ENCODE peak calls at places on chromosomes 16 and 17, in four cellular contexts. G is psoas muscle, S is right atrium auricular region, D is transverse colon. P is an unnamed sample.

GRCh38 chr17:34484193-34484733 is 95.1 kb upstream of the TMEM132E start:
- DNase-seq in G (no peak), S (no peak), D (no peak), P (no peak)

GRCh38 chr16:58085584-58086251 is 43.5 kb downstream of the CFAP20 start:
- DNase-seq in G (no peak), S (no peak), D (no peak), P (no peak)

GRCh38 chr16:4373909-4374742 is 2.5 kb downstream of the VASN start:
- DNase-seq in G (peak; percentile 85), S (peak; percentile 89), D (peak; percentile 64), P (peak; percentile 82)

GRCh38 chr16:2428051-2428786 is 1.0 kb upstream of the CCNF start:
- DNase-seq in G (no peak), S (no peak), D (peak; percentile 58), P (peak; percentile 70)

GRCh38 chr17:6654816-6655731 is 3.5 kb downstream of the C17orf100 start:
- DNase-seq in G (no peak), S (no peak), D (peak; percentile 58), P (no peak)

GRCh38 chr17:80228477-80228876 is 8.2 kb downstream of the SLC26A11 start:
- DNase-seq in G (peak; percentile 28), S (no peak), D (no peak), P (no peak)

GRCh38 chr16:47366228-47366627 is 94.6 kb downstream of the ITFG1 start:
- DNase-seq in G (no peak), S (no peak), D (no peak), P (no peak)

GRCh38 chr17:22278302-22279275 is 586.3 kb downstream of the KCNJ18 start:
- DNase-seq in G (no peak), S (peak; percentile 49), D (no peak), P (no peak)

GRCh38 chr16:85326113-85326793 is 214.0 kb upstream of the CIBAR2 start:
- DNase-seq in G (no peak), S (no peak), D (no peak), P (no peak)

GRCh38 chr17:3740611-3741073 is 16.9 kb downstream of the HASPIN start:
- DNase-seq in G (no peak), S (no peak), D (peak; percentile 28), P (no peak)

GRCh38 chr16:7313170-7313569 is 19.5 kb upstream of the RBFOX1 start:
- DNase-seq in G (no peak), S (no peak), D (no peak), P (no peak)

GRCh38 chr16:11361751-11362742 is 16.8 kb downstream of the RMI2 start:
- DNase-seq in G (no peak), S (no peak), D (no peak), P (no peak)

GRCh38 chr16:77896357-77896972 is 108.1 kb downstream of the VAT1L start:
- DNase-seq in G (no peak), S (no peak), D (no peak), P (no peak)

GRCh38 chr16:89354325-89354724 is 136.0 kb downstream of the ANKRD11 start:
- DNase-seq in G (peak; percentile 80), S (no peak), D (no peak), P (no peak)

GRCh38 chr16:21720533-21720932 is 56.8 kb downstream of the OTOA start:
- DNase-seq in G (no peak), S (no peak), D (no peak), P (no peak)

GRCh38 chr16:67733734-67734470 is 14.8 kb upstream of the GFOD2 start:
- DNase-seq in G (no peak), S (no peak), D (no peak), P (no peak)

GRCh38 chr16:2757344-2757743 is 4.9 kb downstream of the SRRM2 start:
- DNase-seq in G (no peak), S (no peak), D (no peak), P (no peak)

GRCh38 chr16:15576960-15577958 is 65.7 kb downstream of the MARF1 start:
- DNase-seq in G (no peak), S (no peak), D (peak; percentile 91), P (no peak)

GRCh38 chr17:7440823-7441174 is 1.5 kb downstream of the FGF11 start:
- DNase-seq in G (peak; percentile 88), S (no peak), D (peak; percentile 28), P (no peak)

GRCh38 chr17:64332502-64332901 is 58.2 kb downstream of the PECAM1 start:
- DNase-seq in G (no peak), S (no peak), D (no peak), P (no peak)

GRCh38 chr17:29078183-29079045 is 35.5 kb downstream of the PIPOX start:
- DNase-seq in G (no peak), S (no peak), D (no peak), P (no peak)

DNA sequence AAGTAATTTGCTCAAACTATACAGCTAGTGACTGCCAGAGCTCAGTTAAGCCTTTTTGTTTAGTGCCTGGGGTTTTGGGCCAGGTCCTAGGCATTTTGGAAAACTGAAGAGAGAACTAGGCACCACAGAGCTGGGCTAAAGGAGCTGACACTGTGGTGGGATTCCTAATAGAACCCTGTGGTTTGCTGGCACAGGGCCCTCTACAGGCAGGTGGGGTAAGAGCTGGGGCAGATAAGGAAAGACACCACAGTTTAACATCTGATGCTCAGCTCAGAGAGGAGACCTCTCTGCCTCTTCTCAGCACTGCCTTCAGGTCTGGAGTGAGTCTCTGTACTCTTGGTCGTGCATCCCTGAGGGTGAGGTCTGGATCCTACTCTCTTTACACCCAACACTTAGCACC is 121.2 kb downstream of the SNX11 start:
- DNase-seq in G (no peak), S (no peak), D (no peak), P (no peak)
- TF ChIP-seq CTCF in G (no peak), S (no peak), D (no peak), P (no peak)

GRCh38 chr17:82217530-82218204 is 5.0 kb upstream of the CCDC57 start:
- DNase-seq in G (peak; percentile 81), S (no peak), D (peak; percentile 62), P (peak; percentile 83)
- TF ChIP-seq CTCF in G (no peak), S (no peak), D (no peak), P (no peak)

GRCh38 chr17:78133179-78133951 is 2.8 kb downstream of the TMC8 start:
- DNase-seq in G (peak; percentile 42), S (no peak), D (no peak), P (no peak)

GRCh38 chr17:78132767-78133178 is 2.2 kb downstream of the TMC8 start:
- DNase-seq in G (no peak), S (no peak), D (no peak), P (no peak)

GRCh38 chr17:78130439-78131101 is at the start of gene TMC8:
- DNase-seq in G (peak; percentile 57), S (no peak), D (peak; percentile 72), P (no peak)

GRCh38 chr17:78131172-78132085 is 858 bp downstream of the TMC8 start:
- DNase-seq in G (peak; percentile 54), S (no peak), D (peak; percentile 32), P (no peak)

GRCh38 chr17:78132086-78132676 is 1.6 kb downstream of the TMC8 start:
- DNase-seq in G (peak; percentile 63), S (no peak), D (peak; percentile 83), P (peak; percentile 72)
- TF ChIP-seq CTCF in G (no peak), S (no peak), D (no peak), P (no peak)

GRCh38 chr16:14199624-14200023 is 128.5 kb downstream of the MRTFB start:
- DNase-seq in G (no peak), S (no peak), D (no peak), P (no peak)

GRCh38 chr16:14205666-14206065 is 134.5 kb downstream of the MRTFB start:
- DNase-seq in G (no peak), S (no peak), D (no peak), P (no peak)

GRCh38 chr16:14202095-14202494 is 131.0 kb downstream of the MRTFB start:
- DNase-seq in G (no peak), S (no peak), D (no peak), P (no peak)

GRCh38 chr16:14199199-14199598 is 128.1 kb downstream of the MRTFB start:
- DNase-seq in G (no peak), S (no peak), D (no peak), P (no peak)

GRCh38 chr16:14202697-14203096 is 131.6 kb downstream of the MRTFB start:
- DNase-seq in G (no peak), S (no peak), D (no peak), P (no peak)
- TF ChIP-seq CTCF in G (peak; percentile 40), S (no peak), D (peak; percentile 35), P (peak; percentile 25)